ENCODE peak calls at places on chromosomes 5 and 9, in ten cellular contexts. One of them, this sample, is unnamed.

GRCh38 chr5:78604693-78605092 is 43.9 kb downstream of the LHFPL2 start:
- DNase-seq in uterus: no peak
- DNase-seq in left ventricle myocardium inferior: no peak
- DNase-seq in neural progenitor cell: no peak
- DNase-seq in fibroblast of lung: no peak
- DNase-seq in ovary: no peak
- DNase-seq in IMR-90: no peak
- DNase-seq in heart left ventricle: no peak
- DNase-seq in colonic mucosa: no peak
- DNase-seq in CD8-positive, alpha-beta T cell: no peak
- DNase-seq in this sample: no peak

GRCh38 chr5:61051267-61051666 is 106.3 kb downstream of the NDUFAF2 start:
- DNase-seq in uterus: no peak
- DNase-seq in left ventricle myocardium inferior: no peak
- DNase-seq in neural progenitor cell: no peak
- DNase-seq in fibroblast of lung: peak; percentile 68
- DNase-seq in ovary: no peak
- DNase-seq in IMR-90: peak; percentile 73
- DNase-seq in heart left ventricle: no peak
- DNase-seq in colonic mucosa: no peak
- DNase-seq in CD8-positive, alpha-beta T cell: no peak
- DNase-seq in this sample: no peak

GRCh38 chr5:54073735-54074134 is 236.6 kb downstream of the ARL15 start:
- DNase-seq in uterus: no peak
- DNase-seq in left ventricle myocardium inferior: no peak
- DNase-seq in neural progenitor cell: no peak
- DNase-seq in fibroblast of lung: no peak
- DNase-seq in ovary: no peak
- DNase-seq in IMR-90: no peak
- DNase-seq in heart left ventricle: no peak
- DNase-seq in colonic mucosa: no peak
- DNase-seq in CD8-positive, alpha-beta T cell: no peak
- DNase-seq in this sample: no peak

GRCh38 chr5:97764700-97765099 is 581.7 kb upstream of the RIOK2 start:
- DNase-seq in uterus: no peak
- DNase-seq in left ventricle myocardium inferior: no peak
- DNase-seq in neural progenitor cell: no peak
- DNase-seq in fibroblast of lung: peak; percentile 85
- DNase-seq in ovary: no peak
- DNase-seq in IMR-90: peak; percentile 94
- DNase-seq in heart left ventricle: no peak
- DNase-seq in colonic mucosa: no peak
- DNase-seq in CD8-positive, alpha-beta T cell: no peak
- DNase-seq in this sample: no peak

GRCh38 chr9:130421802-130422276 is 22.9 kb upstream of the ASS1 start:
- DNase-seq in uterus: no peak
- DNase-seq in left ventricle myocardium inferior: no peak
- DNase-seq in neural progenitor cell: peak; percentile 80
- DNase-seq in fibroblast of lung: peak; percentile 68
- DNase-seq in ovary: no peak
- DNase-seq in IMR-90: peak; percentile 91
- DNase-seq in heart left ventricle: no peak
- DNase-seq in colonic mucosa: no peak
- DNase-seq in CD8-positive, alpha-beta T cell: no peak
- DNase-seq in this sample: peak; percentile 90

GRCh38 chr9:14747116-14747515 is 24.6 kb upstream of the CER1 start:
- DNase-seq in uterus: no peak
- DNase-seq in left ventricle myocardium inferior: no peak
- DNase-seq in neural progenitor cell: no peak
- DNase-seq in fibroblast of lung: no peak
- DNase-seq in ovary: no peak
- DNase-seq in IMR-90: no peak
- DNase-seq in heart left ventricle: no peak
- DNase-seq in colonic mucosa: no peak
- DNase-seq in CD8-positive, alpha-beta T cell: no peak
- DNase-seq in this sample: no peak

GRCh38 chr5:95549030-95549429 is 5.7 kb downstream of the SKIC3 start:
- DNase-seq in uterus: no peak
- DNase-seq in left ventricle myocardium inferior: no peak
- DNase-seq in neural progenitor cell: no peak
- DNase-seq in fibroblast of lung: no peak
- DNase-seq in ovary: no peak
- DNase-seq in IMR-90: no peak
- DNase-seq in heart left ventricle: no peak
- DNase-seq in colonic mucosa: no peak
- DNase-seq in CD8-positive, alpha-beta T cell: no peak
- DNase-seq in this sample: no peak

GRCh38 chr9:4985376-4986266 is 549 bp downstream of the JAK2 start:
- DNase-seq in uterus: peak; percentile 49
- DNase-seq in left ventricle myocardium inferior: peak; percentile 23
- DNase-seq in neural progenitor cell: peak; percentile 55
- DNase-seq in fibroblast of lung: peak; percentile 48
- DNase-seq in ovary: peak; percentile 35
- DNase-seq in IMR-90: peak; percentile 45
- DNase-seq in heart left ventricle: peak; percentile 37
- DNase-seq in colonic mucosa: peak; percentile 78
- DNase-seq in CD8-positive, alpha-beta T cell: no peak
- DNase-seq in this sample: peak; percentile 81

GRCh38 chr9:72751541-72751940 is 201.3 kb downstream of the ALDH1A1 start:
- DNase-seq in uterus: no peak
- DNase-seq in left ventricle myocardium inferior: no peak
- DNase-seq in neural progenitor cell: no peak
- DNase-seq in fibroblast of lung: no peak
- DNase-seq in ovary: no peak
- DNase-seq in IMR-90: no peak
- DNase-seq in heart left ventricle: no peak
- DNase-seq in colonic mucosa: no peak
- DNase-seq in CD8-positive, alpha-beta T cell: no peak
- DNase-seq in this sample: no peak

GRCh38 chr5:174067499-174067898 is 22.0 kb downstream of the NSG2 start:
- DNase-seq in uterus: no peak
- DNase-seq in left ventricle myocardium inferior: no peak
- DNase-seq in neural progenitor cell: no peak
- DNase-seq in fibroblast of lung: no peak
- DNase-seq in ovary: no peak
- DNase-seq in IMR-90: no peak
- DNase-seq in heart left ventricle: no peak
- DNase-seq in colonic mucosa: no peak
- DNase-seq in CD8-positive, alpha-beta T cell: no peak
- DNase-seq in this sample: no peak

GRCh38 chr5:178667685-178668084 is 40.8 kb upstream of the CLK4 start:
- DNase-seq in uterus: no peak
- DNase-seq in left ventricle myocardium inferior: no peak
- DNase-seq in neural progenitor cell: no peak
- DNase-seq in fibroblast of lung: no peak
- DNase-seq in ovary: no peak
- DNase-seq in IMR-90: no peak
- DNase-seq in heart left ventricle: no peak
- DNase-seq in colonic mucosa: no peak
- DNase-seq in CD8-positive, alpha-beta T cell: no peak
- DNase-seq in this sample: peak; percentile 57

GRCh38 chr5:133316346-133317343 is 264.8 kb downstream of the HSPA4 start:
- DNase-seq in uterus: no peak
- DNase-seq in left ventricle myocardium inferior: no peak
- DNase-seq in neural progenitor cell: peak; percentile 70
- DNase-seq in fibroblast of lung: no peak
- DNase-seq in ovary: no peak
- DNase-seq in IMR-90: no peak
- DNase-seq in heart left ventricle: no peak
- DNase-seq in colonic mucosa: no peak
- DNase-seq in CD8-positive, alpha-beta T cell: no peak
- DNase-seq in this sample: peak; percentile 91

GRCh38 chr5:2207966-2208544 is 325.3 kb upstream of the IRX4 start:
- DNase-seq in uterus: no peak
- DNase-seq in left ventricle myocardium inferior: no peak
- DNase-seq in neural progenitor cell: peak; percentile 87
- DNase-seq in fibroblast of lung: no peak
- DNase-seq in ovary: no peak
- DNase-seq in IMR-90: no peak
- DNase-seq in heart left ventricle: no peak
- DNase-seq in colonic mucosa: no peak
- DNase-seq in CD8-positive, alpha-beta T cell: no peak
- DNase-seq in this sample: peak; percentile 91

DNA sequence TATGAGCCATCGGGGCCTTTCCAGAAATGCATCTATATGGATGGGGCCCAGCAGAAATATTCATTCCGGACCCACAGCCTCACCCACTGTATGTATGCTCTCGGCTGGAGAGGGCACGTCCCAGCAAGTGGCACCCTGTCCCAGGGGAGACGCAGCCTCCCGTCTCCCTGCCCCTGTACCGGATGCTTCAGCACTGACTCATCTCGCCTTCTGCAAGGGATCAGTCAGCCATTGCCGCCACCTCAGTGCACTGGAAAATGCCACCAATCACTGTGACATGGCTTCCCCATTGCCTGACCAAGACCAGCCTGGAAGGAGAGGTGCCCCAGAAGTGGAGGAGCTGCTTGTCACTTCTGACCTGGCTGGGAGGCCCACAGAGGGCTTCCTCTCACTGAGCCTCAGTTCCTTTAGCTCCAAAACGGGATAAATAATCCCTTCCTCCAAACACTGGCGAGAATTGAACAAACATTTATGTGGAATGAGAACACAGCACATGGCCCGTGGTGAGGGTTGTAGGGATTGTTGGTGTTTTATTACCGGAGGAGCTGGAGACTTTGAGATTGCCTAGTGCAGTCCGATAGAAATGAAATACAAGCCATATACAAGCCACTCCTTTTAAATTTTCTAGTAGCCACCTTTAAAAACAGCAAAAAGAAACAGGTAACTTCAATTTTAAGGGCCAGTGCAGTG is 43.9 kb upstream of the ORM1 start:
- DNase-seq in uterus: peak; percentile 15
- DNase-seq in left ventricle myocardium inferior: peak; percentile 16
- DNase-seq in neural progenitor cell: no peak
- DNase-seq in fibroblast of lung: peak; percentile 45
- DNase-seq in ovary: peak; percentile 19
- DNase-seq in IMR-90: peak; percentile 51
- DNase-seq in heart left ventricle: peak; percentile 16
- DNase-seq in colonic mucosa: no peak
- DNase-seq in CD8-positive, alpha-beta T cell: no peak
- DNase-seq in this sample: peak; percentile 41
- H3K27ac ChIP-seq in uterus: no peak overlapping the region
- H3K27ac ChIP-seq in left ventricle myocardium inferior: no peak overlapping the region
- H3K27ac ChIP-seq in neural progenitor cell: no peak overlapping the region
- H3K27ac ChIP-seq in fibroblast of lung: no peak overlapping the region
- H3K27ac ChIP-seq in ovary: no peak overlapping the region
- H3K27ac ChIP-seq in IMR-90: no peak overlapping the region
- H3K27ac ChIP-seq in heart left ventricle: no peak overlapping the region
- H3K27ac ChIP-seq in colonic mucosa: no peak overlapping the region
- H3K27ac ChIP-seq in CD8-positive, alpha-beta T cell: no peak overlapping the region
- H3K27ac ChIP-seq in this sample: no peak overlapping the region

GRCh38 chr5:14272548-14273205 is 129.5 kb downstream of the TRIO start:
- DNase-seq in uterus: no peak
- DNase-seq in left ventricle myocardium inferior: no peak
- DNase-seq in neural progenitor cell: no peak
- DNase-seq in fibroblast of lung: no peak
- DNase-seq in ovary: no peak
- DNase-seq in IMR-90: no peak
- DNase-seq in heart left ventricle: no peak
- DNase-seq in colonic mucosa: no peak
- DNase-seq in CD8-positive, alpha-beta T cell: no peak
- DNase-seq in this sample: no peak
- H3K4me1 ChIP-seq in uterus: peaks cover 6% of the 10 kb centered on the region
- H3K4me1 ChIP-seq in left ventricle myocardium inferior: peaks cover 61% of the 10 kb centered on the region
- H3K4me1 ChIP-seq in neural progenitor cell: peaks cover 11% of the 10 kb centered on the region
- H3K4me1 ChIP-seq in fibroblast of lung: peaks cover 22% of the 10 kb centered on the region
- H3K4me1 ChIP-seq in ovary: peaks cover 19% of the 10 kb centered on the region
- H3K4me1 ChIP-seq in IMR-90: peaks cover 28% of the 10 kb centered on the region
- H3K4me1 ChIP-seq in heart left ventricle: peaks cover 29% of the 10 kb centered on the region
- H3K4me1 ChIP-seq in colonic mucosa: peaks cover 15% of the 10 kb centered on the region
- H3K4me1 ChIP-seq in CD8-positive, alpha-beta T cell: no peaks in the 10 kb centered on the region
- H3K4me1 ChIP-seq in this sample: peaks cover 17% of the 10 kb centered on the region

GRCh38 chr5:150163547-150164059 is 3.0 kb upstream of the CDX1 start:
- DNase-seq in uterus: peak; percentile 74
- DNase-seq in left ventricle myocardium inferior: peak; percentile 82
- DNase-seq in neural progenitor cell: no peak
- DNase-seq in fibroblast of lung: no peak
- DNase-seq in ovary: peak; percentile 86
- DNase-seq in IMR-90: no peak
- DNase-seq in heart left ventricle: peak; percentile 76
- DNase-seq in colonic mucosa: peak; percentile 88
- DNase-seq in CD8-positive, alpha-beta T cell: no peak
- DNase-seq in this sample: peak; percentile 84
- TF ChIP-seq CTCF in uterus: no peak
- TF ChIP-seq CTCF in left ventricle myocardium inferior: no peak
- TF ChIP-seq CTCF in neural progenitor cell: no peak
- TF ChIP-seq CTCF in fibroblast of lung: peak; percentile 16
- TF ChIP-seq CTCF in ovary: no peak
- TF ChIP-seq CTCF in IMR-90: peak; percentile 18
- TF ChIP-seq CTCF in heart left ventricle: no peak
- TF ChIP-seq CTCF in colonic mucosa: no peak
- TF ChIP-seq CTCF in CD8-positive, alpha-beta T cell: no peak
- TF ChIP-seq CTCF in this sample: peak; percentile 55

GRCh38 chr9:126914458-126915280 is at the start of gene RALGPS1:
- DNase-seq in uterus: peak; percentile 94
- DNase-seq in left ventricle myocardium inferior: peak; percentile 96
- DNase-seq in neural progenitor cell: peak; percentile 99
- DNase-seq in fibroblast of lung: peak; percentile 95
- DNase-seq in ovary: peak; percentile 92
- DNase-seq in IMR-90: peak; percentile 94
- DNase-seq in heart left ventricle: peak; percentile 98
- DNase-seq in colonic mucosa: peak; percentile 95
- DNase-seq in CD8-positive, alpha-beta T cell: peak; percentile 89
- DNase-seq in this sample: peak; percentile 98
- H3K27ac ChIP-seq in uterus: peak within 1 kb of the TSS; percentile 84
- H3K27ac ChIP-seq in left ventricle myocardium inferior: peak within 1 kb of the TSS; percentile 87
- H3K27ac ChIP-seq in neural progenitor cell: no peak within 1 kb of the TSS
- H3K27ac ChIP-seq in fibroblast of lung: no peak within 1 kb of the TSS
- H3K27ac ChIP-seq in ovary: peak within 1 kb of the TSS; percentile 46
- H3K27ac ChIP-seq in IMR-90: no peak within 1 kb of the TSS
- H3K27ac ChIP-seq in heart left ventricle: peak within 1 kb of the TSS; percentile 84
- H3K27ac ChIP-seq in colonic mucosa: peak within 1 kb of the TSS; percentile 76
- H3K27ac ChIP-seq in CD8-positive, alpha-beta T cell: no peak within 1 kb of the TSS
- H3K27ac ChIP-seq in this sample: no peak within 1 kb of the TSS